ENCODE peak calls at places on chromosomes 13 and 19, in ten cellular contexts. X, F, J, M, R, V, A, C, D and Z are unnamed samples.

GRCh38 chr13:91372813-91373420 is 25.4 kb downstream of the MIR17HG start:
- DNase-seq in X (no peak), F (no peak), J (no peak), M (no peak), R (no peak), V (no peak), A (no peak), C (no peak), D (peak), Z (no peak)

GRCh38 chr13:53005631-53006030 is 23.0 kb upstream of the OLFM4 start:
- DNase-seq in X (no peak), F (no peak), J (no peak), M (no peak), R (no peak), V (no peak), A (no peak), C (no peak), D (no peak), Z (no peak)

GRCh38 chr19:16012552-16012951 is 63.7 kb upstream of the TPM4 start:
- DNase-seq in X (no peak), F (no peak), J (no peak), M (no peak), R (no peak), V (no peak), A (no peak), C (no peak), D (no peak), Z (no peak)

GRCh38 chr13:111339366-111340143 is 19.1 kb downstream of the TEX29 start:
- DNase-seq in X (no peak), F (peak), J (no peak), M (no peak), R (no peak), V (no peak), A (no peak), C (no peak), D (no peak), Z (no peak)

GRCh38 chr13:43229506-43229905 is 206.1 kb downstream of the DNAJC15 start:
- DNase-seq in X (peak), F (no peak), J (peak), M (no peak), R (no peak), V (no peak), A (peak), C (peak), D (no peak), Z (no peak)

GRCh38 chr13:95704510-95704909 is 27.6 kb downstream of the DNAJC3 start:
- DNase-seq in X (no peak), F (no peak), J (peak), M (no peak), R (no peak), V (no peak), A (no peak), C (no peak), D (no peak), Z (no peak)

GRCh38 chr13:112959701-112960542 is 9.1 kb upstream of the MCF2L start:
- DNase-seq in X (no peak), F (no peak), J (no peak), M (no peak), R (no peak), V (no peak), A (no peak), C (no peak), D (no peak), Z (no peak)

GRCh38 chr13:45299194-45299593 is 41.8 kb downstream of the TPT1 start:
- DNase-seq in X (no peak), F (no peak), J (peak), M (no peak), R (no peak), V (no peak), A (no peak), C (peak), D (no peak), Z (no peak)

GRCh38 chr13:73767747-73768315 is 366.4 kb downstream of the KLF12 start:
- DNase-seq in X (no peak), F (no peak), J (no peak), M (no peak), R (no peak), V (no peak), A (peak), C (peak), D (peak), Z (no peak)

GRCh38 chr19:41175825-41176734 is 16.9 kb upstream of the CYP2S1 start:
- DNase-seq in X (peak), F (no peak), J (peak), M (peak), R (no peak), V (peak), A (peak), C (peak), D (peak), Z (peak)

GRCh38 chr19:39677931-39678889 is 22.5 kb downstream of the LGALS16 start:
- DNase-seq in X (no peak), F (no peak), J (peak), M (no peak), R (no peak), V (no peak), A (peak), C (peak), D (peak), Z (no peak)

GRCh38 chr13:113220141-113220598 is 10.8 kb downstream of the CUL4A start:
- DNase-seq in X (no peak), F (peak), J (no peak), M (peak), R (peak), V (no peak), A (no peak), C (no peak), D (peak), Z (no peak)

GRCh38 chr13:33710924-33711323 is 107.0 kb upstream of the RFC3 start:
- DNase-seq in X (no peak), F (no peak), J (no peak), M (no peak), R (no peak), V (no peak), A (no peak), C (no peak), D (no peak), Z (no peak)

GRCh38 chr13:23666576-23666975 is 96.4 kb downstream of the TNFRSF19 start:
- DNase-seq in X (no peak), F (no peak), J (no peak), M (no peak), R (no peak), V (no peak), A (no peak), C (no peak), D (no peak), Z (no peak)

GRCh38 chr13:105118577-105118976 is 1416.9 kb downstream of the EFNB2 start:
- DNase-seq in X (no peak), F (no peak), J (no peak), M (no peak), R (no peak), V (no peak), A (no peak), C (peak), D (no peak), Z (no peak)

GRCh38 chr19:3849092-3849491 is 19.7 kb downstream of the ZFR2 start:
- DNase-seq in X (no peak), F (no peak), J (peak), M (peak), R (no peak), V (no peak), A (peak), C (peak), D (peak), Z (no peak)

GRCh38 chr19:30880151-30880550 is 469.1 kb downstream of the TSHZ3 start:
- DNase-seq in X (no peak), F (no peak), J (no peak), M (no peak), R (no peak), V (no peak), A (no peak), C (no peak), D (no peak), Z (no peak)

GRCh38 chr19:30305346-30306060 is 66.7 kb upstream of the ZNF536 start:
- DNase-seq in X (no peak), F (no peak), J (no peak), M (no peak), R (no peak), V (no peak), A (no peak), C (no peak), D (no peak), Z (no peak)

GRCh38 chr19:41928221-41928683 is at the start of gene ERFL:
- DNase-seq in X (no peak), F (peak), J (no peak), M (no peak), R (no peak), V (no peak), A (no peak), C (no peak), D (no peak), Z (no peak)

GRCh38 chr19:8831832-8832131 is 322 bp downstream of the ZNF558 start:
- DNase-seq in X (no peak), F (no peak), J (no peak), M (no peak), R (no peak), V (peak), A (peak), C (no peak), D (no peak), Z (no peak)

GRCh38 chr13:114104626-114105350 is 27.6 kb downstream of the RASA3 start:
- DNase-seq in X (no peak), F (peak), J (no peak), M (peak), R (peak), V (no peak), A (no peak), C (no peak), D (no peak), Z (no peak)

GRCh38 chr19:2097330-2098327 is 914 bp downstream of the IZUMO4 start:
- DNase-seq in X (no peak), F (peak), J (no peak), M (peak), R (no peak), V (no peak), A (no peak), C (no peak), D (no peak), Z (no peak)

GRCh38 chr13:113837554-113838355 is 26.1 kb downstream of the GAS6 start:
- DNase-seq in X (peak), F (peak), J (peak), M (peak), R (peak), V (peak), A (peak), C (peak), D (peak), Z (peak)

GRCh38 chr19:37683520-37683919 is 28.3 kb upstream of the ZFP30 start:
- DNase-seq in X (no peak), F (no peak), J (no peak), M (no peak), R (no peak), V (no peak), A (no peak), C (no peak), D (no peak), Z (no peak)

GRCh38 chr13:91154954-91155353 is 192.5 kb upstream of the MIR17HG start:
- DNase-seq in X (no peak), F (no peak), J (no peak), M (no peak), R (no peak), V (no peak), A (no peak), C (no peak), D (no peak), Z (no peak)

GRCh38 chr19:1624458-1624857 is 19.2 kb upstream of the UQCR11 start:
- DNase-seq in X (no peak), F (no peak), J (peak), M (peak), R (peak), V (peak), A (peak), C (peak), D (peak), Z (no peak)

GRCh38 chr19:48596237-48596636 is 10.3 kb upstream of the SPACA4 start:
- DNase-seq in X (no peak), F (no peak), J (no peak), M (no peak), R (no peak), V (no peak), A (no peak), C (no peak), D (no peak), Z (no peak)

GRCh38 chr19:44869728-44870470 is 21.2 kb upstream of the TOMM40 start:
- DNase-seq in X (peak), F (no peak), J (peak), M (peak), R (no peak), V (peak), A (no peak), C (peak), D (no peak), Z (no peak)

GRCh38 chr13:110813646-110814624 is 100.4 kb downstream of the ING1 start:
- DNase-seq in X (no peak), F (peak), J (peak), M (no peak), R (no peak), V (no peak), A (no peak), C (no peak), D (no peak), Z (no peak)

DNA sequence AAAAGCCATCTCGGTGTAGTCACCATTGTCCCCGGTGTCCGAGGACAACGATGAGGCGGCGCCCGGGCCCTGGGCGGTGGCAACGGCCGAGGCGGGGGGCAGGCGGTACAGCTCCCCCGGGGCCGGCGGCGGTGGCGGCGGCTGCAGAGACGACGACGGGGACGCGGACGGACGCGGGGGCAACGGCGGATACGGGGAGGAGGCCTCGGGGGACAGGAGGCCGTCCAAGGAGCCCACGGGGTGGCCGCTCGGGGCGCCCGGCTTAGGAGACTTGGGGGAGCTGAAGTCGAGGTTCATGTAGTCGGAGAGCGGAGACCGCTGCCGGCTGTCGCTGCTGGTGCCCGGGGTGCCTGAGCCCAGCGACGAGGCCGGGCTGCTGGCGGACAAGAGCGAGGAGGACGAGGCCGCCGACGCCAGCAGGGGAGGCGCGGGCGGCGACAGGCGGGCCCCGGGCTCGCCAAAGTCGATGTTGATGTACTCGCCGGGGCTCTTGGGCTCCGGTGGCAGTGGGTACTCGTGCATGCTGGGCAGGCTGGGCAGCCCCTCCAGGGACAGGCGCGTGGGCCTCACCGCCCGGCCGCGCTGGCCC is 3.5 kb downstream of the IRS2 start:
- DNase-seq in X (no peak), F (peak), J (no peak), M (no peak), R (no peak), V (no peak), A (no peak), C (no peak), D (no peak), Z (no peak)
- H3K4me3 ChIP-seq in X (no peak), F (peak), J (no peak), M (no peak), R (no peak), V (no peak), A (no peak), C (no peak), D (no peak), Z (peak)

GRCh38 chr13:27168870-27169525 is 2.6 kb downstream of the USP12 start:
- DNase-seq in X (no peak), F (no peak), J (peak), M (peak), R (no peak), V (no peak), A (peak), C (peak), D (no peak), Z (no peak)
- H3K4me3 ChIP-seq in X (peak), F (no peak), J (no peak), M (no peak), R (no peak), V (no peak), A (no peak), C (no peak), D (no peak), Z (no peak)

DNA sequence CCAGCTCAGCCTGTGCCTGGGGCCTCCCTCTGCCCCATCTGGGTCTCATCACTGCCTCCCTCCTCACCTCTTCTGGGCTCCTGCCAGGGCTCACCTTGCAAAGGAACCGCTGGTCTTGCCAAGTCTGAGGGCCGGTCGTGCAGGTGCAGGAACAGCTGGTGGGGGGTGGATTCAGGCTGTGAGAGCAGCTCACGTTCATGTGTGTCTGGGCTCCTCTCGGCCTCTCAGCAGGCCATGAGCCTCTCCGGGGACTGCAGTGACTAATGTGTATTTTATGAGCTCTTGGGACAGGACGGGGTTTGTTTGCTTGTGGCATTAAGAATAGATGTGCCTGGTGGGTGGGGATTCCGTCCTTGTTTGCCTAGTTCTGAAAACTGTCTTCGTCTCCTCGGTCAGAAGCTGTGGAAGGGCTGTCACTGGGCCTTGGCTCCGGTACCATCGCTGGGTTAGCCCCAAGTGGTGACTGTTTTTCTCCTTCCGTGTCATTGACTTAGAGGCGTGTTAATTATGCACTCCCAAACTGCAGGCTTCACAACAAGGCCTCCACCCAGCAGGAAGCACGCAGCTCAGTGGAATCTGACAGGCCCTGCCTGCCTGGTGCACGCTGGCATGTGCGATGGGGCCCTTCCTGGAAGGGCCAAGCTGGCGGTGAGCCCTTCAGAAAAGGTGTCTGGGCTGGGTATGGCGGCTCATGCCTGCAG is 77.6 kb downstream of the KDM4B start:
- DNase-seq in X (no peak), F (peak), J (no peak), M (peak), R (no peak), V (peak), A (peak), C (peak), D (peak), Z (no peak)
- H3K4me3 ChIP-seq in X (no peak), F (no peak), J (no peak), M (no peak), R (no peak), V (no peak), A (no peak), C (no peak), D (no peak), Z (no peak)

DNA sequence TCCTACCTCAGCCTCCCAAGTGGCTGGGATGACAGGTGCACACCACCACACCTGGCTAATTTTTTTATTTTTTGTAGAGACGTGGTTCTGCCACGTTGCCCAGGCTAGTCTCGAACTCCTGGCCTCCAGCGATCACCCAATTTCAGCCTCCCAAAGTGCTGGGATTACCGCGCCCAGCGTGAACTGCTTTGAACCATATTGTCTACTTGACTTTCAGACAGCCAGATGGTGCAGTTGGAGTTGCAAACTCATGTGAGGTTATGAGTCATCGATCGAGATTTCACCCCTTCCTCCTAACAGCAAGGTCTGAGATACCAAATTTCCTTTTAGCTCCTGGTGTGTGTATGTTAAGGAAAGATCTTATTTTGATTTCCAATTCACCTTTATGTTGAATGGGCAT is 2.7 kb downstream of the SLC27A1 start:
- DNase-seq in X (peak), F (no peak), J (peak), M (no peak), R (no peak), V (no peak), A (peak), C (peak), D (no peak), Z (peak)
- H3K4me3 ChIP-seq in X (no peak), F (no peak), J (no peak), M (no peak), R (no peak), V (no peak), A (no peak), C (no peak), D (no peak), Z (no peak)

DNA sequence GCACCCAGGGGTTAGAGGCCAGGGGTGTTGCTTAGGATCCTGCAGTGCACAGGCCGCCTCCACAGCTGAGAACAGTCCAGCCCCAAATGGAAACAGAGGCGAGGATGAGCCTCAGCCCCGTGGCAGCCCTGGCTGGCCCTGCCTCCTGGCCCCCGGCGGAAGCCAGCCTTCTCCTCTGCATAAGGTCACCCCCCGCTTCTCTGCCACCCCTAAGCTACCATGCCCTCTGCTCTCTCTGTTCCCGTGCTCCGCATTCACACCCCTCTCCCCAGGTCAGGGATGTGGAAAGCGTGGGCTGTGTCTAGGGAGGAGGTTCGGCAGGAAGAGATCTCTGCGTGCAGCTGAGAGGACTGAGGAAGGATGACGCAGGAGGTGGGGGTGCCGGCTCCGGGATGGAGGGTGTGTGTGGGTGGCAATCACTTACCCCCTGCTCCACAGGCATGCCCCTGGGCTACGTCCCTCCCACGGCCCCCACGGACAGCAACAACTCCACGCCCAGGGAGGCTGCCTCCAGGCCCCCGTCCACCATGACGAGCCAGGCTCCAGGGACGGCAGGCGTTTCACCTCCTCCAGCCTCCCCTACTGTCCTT is 6.0 kb downstream of the SSC5D start:
- DNase-seq in X (no peak), F (peak), J (peak), M (no peak), R (peak), V (no peak), A (no peak), C (peak), D (no peak), Z (no peak)
- H3K4me3 ChIP-seq in X (peak), F (peak), J (peak), M (no peak), R (peak), V (no peak), A (no peak), C (peak), D (no peak), Z (no peak)

DNA sequence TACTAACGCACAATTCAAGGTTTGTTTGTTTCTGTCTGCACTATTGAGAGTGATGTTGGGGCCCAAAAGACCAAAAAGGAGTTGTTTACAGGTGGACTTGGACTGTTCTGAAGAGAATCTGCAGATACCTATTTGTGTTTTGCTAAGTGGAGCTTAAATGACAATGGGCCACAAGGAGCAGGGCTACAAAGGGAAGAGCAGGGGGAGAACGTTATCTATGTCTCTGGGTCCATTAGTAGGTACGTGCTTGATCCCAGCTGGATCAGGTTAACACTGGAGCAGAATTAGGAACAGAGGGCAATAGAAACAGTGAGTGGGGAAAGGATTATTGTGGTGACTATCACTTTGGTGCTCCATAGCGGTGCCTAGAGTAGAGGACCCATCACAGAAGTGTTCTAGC is 22.5 kb downstream of the NBEA start:
- DNase-seq in X (no peak), F (no peak), J (no peak), M (no peak), R (no peak), V (no peak), A (no peak), C (no peak), D (no peak), Z (no peak)
- H3K4me3 ChIP-seq in X (no peak), F (no peak), J (no peak), M (no peak), R (no peak), V (no peak), A (no peak), C (no peak), D (no peak), Z (no peak)